ENCODE peak calls at places on chromosome 1, in four cellular contexts. Q, X, J and Z are unnamed samples.

GRCh38 chr1:34790985-34791384 is 1.8 kb upstream of the GJA4 start:
- DNase-seq in Q (no peak), X (no peak), J (no peak), Z (no peak)

GRCh38 chr1:44660176-44660575 is 14.1 kb downstream of the TMEM53 start:
- DNase-seq in Q (peak), X (peak), J (peak), Z (peak)

GRCh38 chr1:9901148-9902059 is 8.7 kb downstream of the CTNNBIP1 start:
- DNase-seq in Q (no peak), X (no peak), J (peak), Z (no peak)

GRCh38 chr1:220942278-220942677 is 63.0 kb downstream of the HLX start:
- DNase-seq in Q (no peak), X (no peak), J (no peak), Z (no peak)

GRCh38 chr1:229454056-229454455 is 20.2 kb upstream of the ACTA1 start:
- DNase-seq in Q (no peak), X (no peak), J (no peak), Z (no peak)

GRCh38 chr1:172940170-172940855 is 110.4 kb downstream of the TNFSF18 start:
- DNase-seq in Q (no peak), X (peak), J (no peak), Z (no peak)

GRCh38 chr1:9590201-9590600 is 1.5 kb downstream of the TMEM201 start:
- DNase-seq in Q (no peak), X (no peak), J (no peak), Z (no peak)

GRCh38 chr1:234734412-234734835 is 124.4 kb upstream of the IRF2BP2 start:
- DNase-seq in Q (no peak), X (no peak), J (no peak), Z (no peak)

GRCh38 chr1:177809844-177810243 is 160.0 kb downstream of the SEC16B start:
- DNase-seq in Q (no peak), X (no peak), J (no peak), Z (no peak)